ENCODE peak calls at places on chromosomes 13 and 19, in four cellular contexts. G is activated naive CD8-positive, alpha-beta T cell treated with anti-CD3 and anti-CD28 coated beads, Interleukin-2, amount 50 U/mL, for 24 hours; P is CD8-positive, alpha-beta memory T cell; L is B cell. A is an unnamed sample.

GRCh38 chr19:41307090-41307875 is 2.7 kb upstream of the CCDC97 start:
- DNase-seq in L (no peak), G (no peak), P (peak), A (no peak)

GRCh38 chr19:2101417-2102335 is 5.0 kb downstream of the IZUMO4 start:
- DNase-seq in P (no peak), L (no peak), G (no peak), A (no peak)

GRCh38 chr13:98856983-98857382 is 104.5 kb upstream of the SLC15A1 start:
- DNase-seq in G (no peak), L (no peak), P (no peak), A (no peak)

GRCh38 chr13:32829676-32830091 is 186.5 kb upstream of the KL start:
- DNase-seq in G (no peak), L (no peak), P (no peak), A (no peak)

GRCh38 chr13:100510208-100510997 is 78.2 kb downstream of the GGACT start:
- DNase-seq in P (no peak), G (no peak), L (no peak), A (no peak)

GRCh38 chr19:6429419-6430221 is 3.9 kb downstream of the SLC25A41 start:
- DNase-seq in L (no peak), P (no peak), G (no peak), A (no peak)

GRCh38 chr13:46962286-46962941 is 65.6 kb upstream of the HTR2A start:
- DNase-seq in G (no peak), L (peak), P (no peak), A (no peak)

GRCh38 chr13:33845572-33846305 is 27.8 kb downstream of the RFC3 start:
- DNase-seq in G (no peak), P (no peak), L (no peak), A (no peak)

GRCh38 chr19:11445141-11445540 is 9.7 kb downstream of the PRKCSH start:
- DNase-seq in G (no peak), P (no peak), L (peak), A (no peak)

GRCh38 chr13:106286811-106287210 is 248.7 kb downstream of the EFNB2 start:
- DNase-seq in G (no peak), P (no peak), L (no peak), A (no peak)

GRCh38 chr13:20561731-20562130 is 5.2 kb upstream of the IFT88 start:
- DNase-seq in P (no peak), L (no peak), G (no peak), A (no peak)

GRCh38 chr13:23778007-23778687 is 111.1 kb downstream of the MIPEP start:
- DNase-seq in G (no peak), P (no peak), L (no peak), A (no peak)

GRCh38 chr19:3699741-3700241 is 477 bp downstream of the PIP5K1C start:
- DNase-seq in G (no peak), P (no peak), L (no peak), A (no peak)

GRCh38 chr19:48473161-48473966 is 4.2 kb downstream of the CYTH2 start:
- DNase-seq in L (no peak), G (no peak), P (no peak), A (no peak)

GRCh38 chr19:4581381-4582111 is 22.1 kb upstream of the SEMA6B start:
- DNase-seq in P (no peak), G (peak), L (peak), A (no peak)

GRCh38 chr19:7267792-7268736 is 26.1 kb downstream of the INSR start:
- DNase-seq in L (no peak), G (no peak), P (no peak), A (no peak)

GRCh38 chr19:38095411-38096308 is 128.4 kb downstream of the DPF1 start:
- DNase-seq in G (peak), P (peak), L (peak), A (peak)